ENCODE peak calls at places on chromosomes 12 and 14, in ten cellular contexts. A, Y, Z, M, I, S, V, W, B and L are unnamed samples. For H3K4me1, the result is how much of the 10 kb centered on the place peaks cover.

GRCh38 chr12:114949081-114949480 is 265.1 kb upstream of the TBX3 start:
- DNase-seq in I (no peak), S (no peak), Z (no peak), W (no peak), B (no peak), M (no peak), V (no peak), Y (no peak), A (no peak), L (no peak)

GRCh38 chr12:109775172-109775881 is 57.9 kb downstream of the TRPV4 start:
- DNase-seq in Y (peak), W (peak), M (peak), B (peak), S (peak), A (peak), Z (peak), V (peak), I (peak), L (peak)

GRCh38 chr12:25404955-25405354 is 148.1 kb downstream of the LMNTD1 start:
- DNase-seq in M (no peak), S (peak), W (no peak), V (no peak), Y (no peak), I (no peak), A (peak), Z (no peak), B (no peak), L (no peak)

GRCh38 chr14:104942586-104942985 is 17.9 kb downstream of the PLD4 start:
- DNase-seq in B (no peak), Z (no peak), A (no peak), M (no peak), V (no peak), W (no peak), S (no peak), Y (no peak), I (peak), L (no peak)

GRCh38 chr14:20714593-20715250 is 26.2 kb downstream of the ANG start:
- DNase-seq in V (peak), W (peak), I (peak), A (peak), Z (peak), B (peak), Y (peak), M (no peak), S (no peak), L (peak)

GRCh38 chr12:68352067-68352466 is 19.9 kb upstream of the MDM1 start:
- DNase-seq in M (no peak), V (no peak), Y (peak), W (peak), I (no peak), S (no peak), A (no peak), B (no peak), Z (no peak), L (no peak)

GRCh38 chr14:94042433-94043091 is 16.4 kb downstream of the OTUB2 start:
- DNase-seq in M (no peak), I (no peak), V (no peak), Y (no peak), S (no peak), Z (no peak), A (no peak), B (no peak), W (no peak), L (no peak)

GRCh38 chr12:120206228-120206627 is 5.3 kb upstream of the RPLP0 start:
- DNase-seq in V (peak), S (no peak), Y (no peak), I (no peak), M (no peak), W (no peak), A (no peak), B (no peak), Z (no peak), L (no peak)

GRCh38 chr12:62963642-62964041 is 28.7 kb upstream of the PPM1H start:
- DNase-seq in A (no peak), B (no peak), S (no peak), I (no peak), M (no peak), V (no peak), Y (no peak), Z (no peak), W (no peak), L (no peak)

GRCh38 chr12:77625441-77625840 is 205.3 kb upstream of the NAV3 start:
- DNase-seq in I (no peak), S (no peak), Z (peak), B (peak), V (no peak), Y (peak), W (peak), A (no peak), M (no peak), L (no peak)

GRCh38 chr14:57486767-57487379 is 6.8 kb downstream of the CCDC198 start:
- DNase-seq in S (peak), V (no peak), Y (peak), Z (no peak), I (no peak), W (peak), A (no peak), B (peak), M (no peak), L (peak)

GRCh38 chr12:131775904-131776889 is 52.0 kb upstream of the MMP17 start:
- DNase-seq in W (no peak), B (no peak), S (no peak), V (no peak), Y (no peak), Z (no peak), I (no peak), A (no peak), M (no peak), L (no peak)

GRCh38 chr12:22169281-22169824 is 123.3 kb downstream of the CMAS start:
- DNase-seq in M (no peak), A (no peak), B (no peak), Y (no peak), I (no peak), Z (no peak), W (no peak), S (no peak), V (no peak), L (no peak)

GRCh38 chr14:48805315-48805714 is 780.9 kb downstream of the RPS29 start:
- DNase-seq in Y (no peak), Z (no peak), V (no peak), B (peak), A (no peak), M (no peak), W (no peak), S (peak), I (no peak), L (peak)

GRCh38 chr12:104656921-104657320 is 200.2 kb downstream of the CHST11 start:
- DNase-seq in W (no peak), S (no peak), B (no peak), Z (no peak), V (no peak), Y (peak), M (no peak), A (no peak), I (no peak), L (no peak)

GRCh38 chr14:50082784-50083466 is 33.4 kb downstream of the VCPKMT start:
- DNase-seq in I (no peak), M (peak), Z (no peak), S (no peak), Y (peak), W (no peak), V (peak), A (peak), B (no peak), L (no peak)

GRCh38 chr12:108782971-108783370 is 51.7 kb upstream of the CORO1C start:
- DNase-seq in W (no peak), V (no peak), Z (no peak), S (no peak), B (no peak), Y (no peak), A (no peak), M (no peak), I (no peak), L (no peak)

GRCh38 chr12:100473716-100474150 is at the start of gene NR1H4:
- DNase-seq in Z (no peak), W (no peak), S (no peak), B (no peak), M (no peak), A (no peak), I (no peak), Y (peak), V (no peak), L (peak)

GRCh38 chr12:50062733-50063452 is 5.5 kb downstream of the ASIC1 start:
- DNase-seq in V (peak), B (no peak), Y (peak), W (no peak), A (no peak), S (no peak), Z (peak), I (no peak), M (no peak), L (no peak)

GRCh38 chr14:72892103-72892878 is 1.6 kb downstream of the DPF3 start:
- DNase-seq in M (no peak), I (no peak), S (peak), A (no peak), Y (peak), B (peak), Z (no peak), W (peak), V (peak), L (peak)

GRCh38 chr12:11765817-11766794 is 116.6 kb downstream of the ETV6 start:
- DNase-seq in Y (peak), V (peak), W (no peak), S (no peak), M (peak), I (no peak), A (no peak), B (no peak), Z (no peak), L (no peak)

GRCh38 chr14:33542338-33543290 is 408.3 kb downstream of the EGLN3 start:
- DNase-seq in M (no peak), I (no peak), A (no peak), Z (no peak), W (no peak), Y (no peak), V (no peak), S (no peak), B (no peak), L (no peak)

GRCh38 chr12:79424109-79424721 is 266.5 kb downstream of the PAWR start:
- DNase-seq in M (no peak), A (no peak), W (peak), I (no peak), S (no peak), B (peak), Z (peak), Y (peak), V (no peak), L (no peak)

GRCh38 chr12:132385923-132386751 is 56.7 kb upstream of the GALNT9 start:
- DNase-seq in B (no peak), W (no peak), M (no peak), I (peak), Z (no peak), V (peak), A (no peak), Y (no peak), S (no peak), L (no peak)

GRCh38 chr12:82413994-82414393 is 55.7 kb downstream of the METTL25 start:
- DNase-seq in Z (no peak), Y (peak), B (no peak), A (no peak), V (no peak), I (no peak), M (no peak), S (no peak), W (peak), L (no peak)

GRCh38 chr12:13573698-13574321 is 377.3 kb downstream of the EMP1 start:
- DNase-seq in M (no peak), Y (peak), W (peak), B (peak), I (no peak), Z (no peak), S (no peak), A (no peak), V (no peak), L (no peak)

GRCh38 chr12:11863478-11863906 is 207.2 kb upstream of the BCL2L14 start:
- DNase-seq in W (no peak), S (no peak), Z (no peak), A (peak), M (no peak), Y (no peak), V (no peak), B (peak), I (no peak), L (peak)

GRCh38 chr12:40226652-40227051 is 1.9 kb downstream of the LRRK2 start:
- DNase-seq in M (no peak), S (no peak), V (no peak), A (no peak), Y (peak), I (no peak), Z (no peak), B (no peak), W (peak), L (peak)

GRCh38 chr14:97539884-97540283 is 742.7 kb downstream of the VRK1 start:
- DNase-seq in W (peak), V (no peak), I (no peak), Z (no peak), A (no peak), S (no peak), Y (no peak), B (no peak), M (no peak), L (no peak)

DNA sequence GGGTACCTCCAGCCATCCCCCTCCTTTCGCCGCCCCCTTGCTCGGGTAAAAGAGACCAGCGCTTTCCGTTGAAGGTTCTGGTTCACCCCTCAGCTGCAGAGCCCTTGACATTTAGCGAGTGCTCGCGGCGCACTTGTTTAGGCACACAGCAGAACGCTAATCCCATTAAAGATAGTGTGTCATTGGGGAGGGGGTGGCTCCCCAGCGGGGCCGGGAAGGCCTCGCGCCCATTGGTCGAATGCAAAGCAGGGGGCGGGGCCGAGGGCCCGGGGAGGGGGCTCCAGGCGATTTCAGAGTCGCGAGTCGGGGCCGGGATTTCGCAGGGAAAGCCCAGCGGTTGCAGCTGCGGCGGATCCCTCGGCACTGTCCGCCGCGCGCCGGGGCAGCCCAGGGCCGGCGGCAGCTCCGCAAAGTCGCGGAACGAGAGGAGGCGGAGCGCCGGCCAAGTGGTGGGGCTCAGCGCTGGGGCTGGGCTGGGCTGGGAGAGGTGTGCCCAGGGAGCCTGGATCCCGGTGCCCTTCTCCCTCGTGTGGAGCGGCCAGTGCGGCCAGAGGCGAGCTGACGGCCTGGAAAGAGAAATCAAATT is 122.9 kb downstream of the TSPAN9 start:
- DNase-seq in V (no peak), A (peak), S (peak), I (peak), Z (peak), Y (peak), B (peak), W (peak), M (no peak), L (peak)
- H3K4me3 ChIP-seq in V (no peak), A (peak), S (peak), I (peak), Z (peak), Y (peak), B (peak), W (peak), M (no peak), L (peak)

DNA sequence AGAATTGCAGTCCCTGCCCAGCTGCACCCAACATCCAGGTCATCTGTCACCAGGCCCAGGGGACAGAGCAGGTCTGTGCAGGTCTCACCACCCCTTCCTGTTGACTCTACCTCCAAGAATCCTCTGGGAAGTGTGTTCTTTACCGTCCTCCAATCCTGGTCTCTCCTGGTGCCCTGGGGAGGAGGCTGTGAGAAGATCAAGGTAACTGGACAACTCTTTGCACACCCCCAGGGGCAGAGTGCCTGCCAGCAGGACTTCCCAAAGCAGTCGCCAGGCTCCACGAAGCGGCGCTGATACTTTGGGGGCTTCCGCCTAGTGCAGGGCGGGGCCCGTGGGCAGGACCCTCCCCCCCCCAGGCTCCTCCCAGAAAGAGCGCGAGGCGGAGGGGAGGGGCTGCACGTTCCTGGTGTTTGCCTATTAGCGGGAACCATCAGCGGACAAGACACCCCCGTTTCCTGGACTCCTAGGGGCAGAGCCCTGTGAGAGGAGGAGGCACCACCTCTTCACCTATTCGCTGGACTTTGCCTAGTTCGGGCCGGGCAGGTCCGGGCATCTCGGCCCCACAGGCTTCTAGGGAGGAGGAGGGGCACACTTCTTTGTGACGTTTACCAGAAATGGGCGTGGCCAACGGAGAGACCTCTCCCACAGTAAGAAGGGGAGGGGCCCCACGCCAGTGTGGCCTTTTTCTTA is 918.0 kb downstream of the AACS start:
- DNase-seq in Y (no peak), S (peak), Z (peak), B (peak), A (peak), M (no peak), W (no peak), V (no peak), I (peak), L (peak)
- TF ChIP-seq CTCF in Y (no peak), S (no peak), Z (no peak), B (no peak), A (no peak), M (no peak), W (no peak), V (no peak), I (no peak), L (no peak)

DNA sequence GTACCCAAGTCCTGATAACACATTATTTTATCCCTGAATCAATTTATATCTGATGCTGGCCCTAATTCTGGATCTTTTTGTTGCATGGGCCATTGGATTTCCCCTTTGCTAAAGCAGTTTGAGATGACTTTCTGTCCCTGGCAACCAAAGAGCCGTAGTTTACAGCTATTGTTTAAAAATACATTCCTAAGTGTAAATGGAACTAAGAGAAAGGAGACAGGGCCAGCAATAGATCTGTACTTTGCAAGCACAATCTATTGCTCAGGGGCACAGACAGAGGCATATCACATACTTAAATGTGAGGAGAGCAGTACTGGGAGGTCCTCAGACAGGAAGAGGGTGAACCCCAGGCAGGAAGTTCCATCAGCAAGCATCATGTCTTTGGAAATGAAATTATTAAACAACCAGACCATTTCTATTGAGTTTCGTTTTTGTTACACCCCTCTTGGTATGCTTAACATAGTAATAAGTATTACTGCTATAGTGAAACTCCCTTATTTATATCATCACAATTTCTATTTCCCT is 126.6 kb downstream of the ZFP36L1 start:
- DNase-seq in M (no peak), W (no peak), S (no peak), A (no peak), I (no peak), Z (no peak), V (no peak), Y (peak), B (no peak), L (no peak)
- H3K4me1 ChIP-seq in M (under half), W (under half), S (under half), A (half or more), I (under half), Z (half or more), V (under half), Y (under half), B (under half), L (under half)

GRCh38 chr12:52184813-52185212 is 7.0 kb downstream of the KRT80 start:
- DNase-seq in W (no peak), B (no peak), M (no peak), A (no peak), I (no peak), V (no peak), S (no peak), Z (no peak), Y (peak), L (no peak)

GRCh38 chr12:52183971-52184370 is 7.8 kb downstream of the KRT80 start:
- DNase-seq in A (no peak), Y (no peak), M (no peak), B (no peak), Z (no peak), S (no peak), I (no peak), W (no peak), V (no peak), L (no peak)

GRCh38 chr12:52186135-52186840 is 5.5 kb downstream of the KRT80 start:
- DNase-seq in A (no peak), Z (peak), B (peak), W (peak), M (no peak), I (no peak), V (no peak), Y (peak), S (no peak), L (no peak)

GRCh38 chr12:52187206-52187605 is 4.6 kb downstream of the KRT80 start:
- DNase-seq in M (no peak), A (no peak), I (no peak), B (no peak), Y (no peak), Z (no peak), W (no peak), V (no peak), S (no peak), L (no peak)

DNA sequence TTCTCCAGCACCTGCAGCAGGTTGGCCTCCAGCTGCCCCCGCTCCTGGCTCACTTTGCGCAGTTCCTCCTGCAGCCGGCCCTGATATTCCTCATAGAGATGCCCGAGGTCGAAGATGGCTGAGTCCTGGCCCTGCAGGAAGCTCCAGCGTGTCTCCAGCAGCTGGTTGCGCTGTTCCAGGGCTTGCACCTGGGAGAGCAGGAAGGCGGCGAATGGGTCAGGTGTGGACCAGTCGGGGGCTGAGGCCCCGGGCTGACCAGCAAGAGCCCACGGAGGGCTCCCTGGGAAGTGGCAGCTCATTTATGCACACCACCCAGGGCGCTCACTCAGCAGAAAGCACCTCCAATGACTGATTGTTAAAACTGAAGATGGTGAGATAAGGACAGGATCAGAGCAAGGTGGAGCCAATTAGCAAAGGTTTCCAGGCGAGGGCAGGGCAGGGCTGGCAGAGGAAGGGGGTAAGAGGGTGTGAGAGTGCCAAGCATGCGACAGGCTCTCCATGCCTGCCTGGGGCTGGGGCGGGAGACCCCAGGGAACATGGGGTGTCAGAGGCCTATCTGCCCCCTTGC is 6.3 kb downstream of the KRT80 start:
- DNase-seq in W (no peak), S (no peak), A (no peak), V (no peak), I (no peak), Y (no peak), B (no peak), M (no peak), Z (peak), L (no peak)
- H3K4me3 ChIP-seq in W (no peak), S (no peak), A (no peak), V (no peak), I (no peak), Y (no peak), B (no peak), M (no peak), Z (no peak), L (no peak)

GRCh38 chr14:75098682-75099081 is 28.2 kb downstream of the NEK9 start:
- DNase-seq in Y (no peak), W (no peak), M (no peak), Z (no peak), I (no peak), V (no peak), S (no peak), A (no peak), B (no peak), L (no peak)
- TF ChIP-seq CTCF in Y (no peak), W (no peak), M (no peak), Z (no peak), I (no peak), V (no peak), S (no peak), A (no peak), B (no peak), L (no peak)

DNA sequence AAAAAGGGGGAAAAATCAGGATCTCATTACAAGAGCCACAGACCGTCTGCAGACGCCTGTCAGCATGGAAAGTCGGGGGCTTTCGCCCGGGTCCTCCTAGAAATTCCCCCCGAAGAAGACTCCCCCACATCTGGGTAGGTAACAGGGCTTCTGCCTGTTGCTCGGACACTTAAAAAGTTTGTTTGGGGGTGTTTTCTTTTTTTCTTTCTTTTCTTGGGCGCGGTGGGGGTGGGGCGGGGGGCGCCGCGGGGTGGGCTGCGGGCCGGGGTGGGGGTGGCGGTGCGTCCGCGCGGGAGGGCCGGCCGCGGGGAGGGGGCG is 356 bp downstream of the ELK3 start:
- DNase-seq in V (no peak), S (no peak), Z (no peak), Y (no peak), W (no peak), M (no peak), B (no peak), I (no peak), A (no peak), L (no peak)
- H3K4me1 ChIP-seq in V (under half), S (under half), Z (under half), Y (under half), W (under half), M (under half), B (under half), I (under half), A (half or more), L (under half)